ENCODE peak calls at places on chromosomes 11 and 22, in nine cellular contexts. One of them, this sample, is unnamed.

GRCh38 chr11:128707671-128708070 is 13.8 kb downstream of the FLI1 start:
- DNase-seq in H54: no peak
- DNase-seq in stimulated activated CD4-positive, alpha-beta T cell treated with anti-CD3 and anti-CD28 coated beads, Interleukin-2, amount 100 ng/mL, for 48 hours: no peak
- DNase-seq in activated T-cell treated with anti-CD3 and anti-CD28 coated beads for 48 hours: no peak
- DNase-seq in HL-60: no peak
- DNase-seq in T-helper 2 cell: no peak
- DNase-seq in GM20000: no peak
- DNase-seq in cardiac fibroblast: peak; percentile 80
- DNase-seq in NCI-H2029: no peak
- DNase-seq in this sample: no peak

GRCh38 chr22:19499236-19499879 is 19.6 kb downstream of the CDC45 start:
- DNase-seq in T-helper 2 cell: no peak
- DNase-seq in activated T-cell treated with anti-CD3 and anti-CD28 coated beads for 48 hours: no peak
- DNase-seq in HL-60: no peak
- DNase-seq in GM20000: no peak
- DNase-seq in H54: no peak
- DNase-seq in cardiac fibroblast: no peak
- DNase-seq in NCI-H2029: no peak
- DNase-seq in stimulated activated CD4-positive, alpha-beta T cell treated with anti-CD3 and anti-CD28 coated beads, Interleukin-2, amount 100 ng/mL, for 48 hours: no peak
- DNase-seq in this sample: no peak

GRCh38 chr11:118659314-118659939 is 20.0 kb downstream of the TREH start:
- DNase-seq in activated T-cell treated with anti-CD3 and anti-CD28 coated beads for 48 hours: peak; percentile 91
- DNase-seq in GM20000: peak; percentile 89
- DNase-seq in stimulated activated CD4-positive, alpha-beta T cell treated with anti-CD3 and anti-CD28 coated beads, Interleukin-2, amount 100 ng/mL, for 48 hours: peak; percentile 95
- DNase-seq in HL-60: peak; percentile 84
- DNase-seq in cardiac fibroblast: peak; percentile 81
- DNase-seq in H54: peak; percentile 73
- DNase-seq in T-helper 2 cell: peak; percentile 65
- DNase-seq in NCI-H2029: peak; percentile 78
- DNase-seq in this sample: peak; percentile 92

GRCh38 chr11:65588199-65589054 is 7.2 kb downstream of the KCNK7 start:
- DNase-seq in HL-60: peak; percentile 84
- DNase-seq in stimulated activated CD4-positive, alpha-beta T cell treated with anti-CD3 and anti-CD28 coated beads, Interleukin-2, amount 100 ng/mL, for 48 hours: peak; percentile 71
- DNase-seq in T-helper 2 cell: peak; percentile 42
- DNase-seq in NCI-H2029: no peak
- DNase-seq in cardiac fibroblast: peak; percentile 62
- DNase-seq in H54: peak; percentile 85
- DNase-seq in activated T-cell treated with anti-CD3 and anti-CD28 coated beads for 48 hours: peak; percentile 72
- DNase-seq in GM20000: peak; percentile 97
- DNase-seq in this sample: peak; percentile 82

GRCh38 chr11:12114487-12115033 is 4.2 kb downstream of the MICAL2 start:
- DNase-seq in T-helper 2 cell: no peak
- DNase-seq in GM20000: no peak
- DNase-seq in H54: no peak
- DNase-seq in HL-60: no peak
- DNase-seq in stimulated activated CD4-positive, alpha-beta T cell treated with anti-CD3 and anti-CD28 coated beads, Interleukin-2, amount 100 ng/mL, for 48 hours: no peak
- DNase-seq in NCI-H2029: no peak
- DNase-seq in cardiac fibroblast: peak; percentile 68
- DNase-seq in activated T-cell treated with anti-CD3 and anti-CD28 coated beads for 48 hours: no peak
- DNase-seq in this sample: no peak

GRCh38 chr11:27933992-27934829 is 173.7 kb downstream of the KIF18A start:
- DNase-seq in cardiac fibroblast: peak; percentile 90
- DNase-seq in GM20000: no peak
- DNase-seq in H54: peak; percentile 54
- DNase-seq in stimulated activated CD4-positive, alpha-beta T cell treated with anti-CD3 and anti-CD28 coated beads, Interleukin-2, amount 100 ng/mL, for 48 hours: no peak
- DNase-seq in NCI-H2029: no peak
- DNase-seq in T-helper 2 cell: no peak
- DNase-seq in activated T-cell treated with anti-CD3 and anti-CD28 coated beads for 48 hours: no peak
- DNase-seq in HL-60: no peak
- DNase-seq in this sample: no peak

GRCh38 chr22:40107756-40108437 is 69.8 kb upstream of the TNRC6B start:
- DNase-seq in H54: peak; percentile 53
- DNase-seq in GM20000: no peak
- DNase-seq in cardiac fibroblast: peak; percentile 42
- DNase-seq in HL-60: no peak
- DNase-seq in activated T-cell treated with anti-CD3 and anti-CD28 coated beads for 48 hours: peak; percentile 30
- DNase-seq in stimulated activated CD4-positive, alpha-beta T cell treated with anti-CD3 and anti-CD28 coated beads, Interleukin-2, amount 100 ng/mL, for 48 hours: peak; percentile 17
- DNase-seq in T-helper 2 cell: no peak
- DNase-seq in NCI-H2029: peak; percentile 4
- DNase-seq in this sample: peak; percentile 15

GRCh38 chr22:44735518-44736428 is 16.6 kb upstream of the ARHGAP8 start:
- DNase-seq in T-helper 2 cell: peak; percentile 79
- DNase-seq in GM20000: peak; percentile 92
- DNase-seq in stimulated activated CD4-positive, alpha-beta T cell treated with anti-CD3 and anti-CD28 coated beads, Interleukin-2, amount 100 ng/mL, for 48 hours: peak; percentile 84
- DNase-seq in NCI-H2029: no peak
- DNase-seq in H54: peak; percentile 64
- DNase-seq in cardiac fibroblast: peak; percentile 56
- DNase-seq in activated T-cell treated with anti-CD3 and anti-CD28 coated beads for 48 hours: peak; percentile 74
- DNase-seq in HL-60: peak; percentile 60
- DNase-seq in this sample: peak; percentile 84

GRCh38 chr22:31748490-31748889 is 1.4 kb downstream of the PRR14L start:
- DNase-seq in HL-60: no peak
- DNase-seq in cardiac fibroblast: no peak
- DNase-seq in activated T-cell treated with anti-CD3 and anti-CD28 coated beads for 48 hours: no peak
- DNase-seq in NCI-H2029: no peak
- DNase-seq in T-helper 2 cell: no peak
- DNase-seq in GM20000: no peak
- DNase-seq in H54: no peak
- DNase-seq in stimulated activated CD4-positive, alpha-beta T cell treated with anti-CD3 and anti-CD28 coated beads, Interleukin-2, amount 100 ng/mL, for 48 hours: no peak
- DNase-seq in this sample: no peak

GRCh38 chr11:65879622-65880021 is at the start of gene CTSW:
- DNase-seq in NCI-H2029: no peak
- DNase-seq in GM20000: no peak
- DNase-seq in T-helper 2 cell: no peak
- DNase-seq in activated T-cell treated with anti-CD3 and anti-CD28 coated beads for 48 hours: no peak
- DNase-seq in cardiac fibroblast: no peak
- DNase-seq in H54: no peak
- DNase-seq in stimulated activated CD4-positive, alpha-beta T cell treated with anti-CD3 and anti-CD28 coated beads, Interleukin-2, amount 100 ng/mL, for 48 hours: no peak
- DNase-seq in HL-60: no peak
- DNase-seq in this sample: no peak

GRCh38 chr22:41713004-41713403 is 13.7 kb downstream of the MEI1 start:
- DNase-seq in cardiac fibroblast: no peak
- DNase-seq in HL-60: no peak
- DNase-seq in H54: no peak
- DNase-seq in NCI-H2029: no peak
- DNase-seq in stimulated activated CD4-positive, alpha-beta T cell treated with anti-CD3 and anti-CD28 coated beads, Interleukin-2, amount 100 ng/mL, for 48 hours: no peak
- DNase-seq in GM20000: no peak
- DNase-seq in T-helper 2 cell: no peak
- DNase-seq in activated T-cell treated with anti-CD3 and anti-CD28 coated beads for 48 hours: no peak
- DNase-seq in this sample: no peak

GRCh38 chr11:12813371-12814225 is 139.4 kb downstream of the TEAD1 start:
- DNase-seq in T-helper 2 cell: no peak
- DNase-seq in stimulated activated CD4-positive, alpha-beta T cell treated with anti-CD3 and anti-CD28 coated beads, Interleukin-2, amount 100 ng/mL, for 48 hours: no peak
- DNase-seq in NCI-H2029: no peak
- DNase-seq in H54: peak; percentile 64
- DNase-seq in HL-60: no peak
- DNase-seq in activated T-cell treated with anti-CD3 and anti-CD28 coated beads for 48 hours: no peak
- DNase-seq in GM20000: no peak
- DNase-seq in cardiac fibroblast: peak; percentile 88
- DNase-seq in this sample: no peak

GRCh38 chr11:128361451-128362020 is 225.8 kb downstream of the ETS1 start:
- DNase-seq in HL-60: no peak
- DNase-seq in NCI-H2029: peak; percentile 79
- DNase-seq in H54: no peak
- DNase-seq in T-helper 2 cell: no peak
- DNase-seq in stimulated activated CD4-positive, alpha-beta T cell treated with anti-CD3 and anti-CD28 coated beads, Interleukin-2, amount 100 ng/mL, for 48 hours: no peak
- DNase-seq in cardiac fibroblast: peak; percentile 54
- DNase-seq in GM20000: no peak
- DNase-seq in activated T-cell treated with anti-CD3 and anti-CD28 coated beads for 48 hours: no peak
- DNase-seq in this sample: no peak

GRCh38 chr22:25334091-25334490 is 114.7 kb downstream of the CRYBB2 start:
- DNase-seq in NCI-H2029: peak; percentile 53
- DNase-seq in stimulated activated CD4-positive, alpha-beta T cell treated with anti-CD3 and anti-CD28 coated beads, Interleukin-2, amount 100 ng/mL, for 48 hours: peak; percentile 61
- DNase-seq in GM20000: peak; percentile 54
- DNase-seq in cardiac fibroblast: peak; percentile 39
- DNase-seq in T-helper 2 cell: no peak
- DNase-seq in HL-60: peak; percentile 94
- DNase-seq in activated T-cell treated with anti-CD3 and anti-CD28 coated beads for 48 hours: peak; percentile 61
- DNase-seq in H54: no peak
- DNase-seq in this sample: peak; percentile 47

GRCh38 chr22:49963647-49964026 is 3.1 kb downstream of the PIM3 start:
- DNase-seq in stimulated activated CD4-positive, alpha-beta T cell treated with anti-CD3 and anti-CD28 coated beads, Interleukin-2, amount 100 ng/mL, for 48 hours: no peak
- DNase-seq in activated T-cell treated with anti-CD3 and anti-CD28 coated beads for 48 hours: no peak
- DNase-seq in H54: no peak
- DNase-seq in GM20000: no peak
- DNase-seq in cardiac fibroblast: no peak
- DNase-seq in HL-60: no peak
- DNase-seq in NCI-H2029: no peak
- DNase-seq in T-helper 2 cell: no peak
- DNase-seq in this sample: no peak

GRCh38 chr22:41876275-41876674 is 38.6 kb downstream of the SHISA8 start:
- DNase-seq in H54: no peak
- DNase-seq in GM20000: no peak
- DNase-seq in activated T-cell treated with anti-CD3 and anti-CD28 coated beads for 48 hours: no peak
- DNase-seq in NCI-H2029: no peak
- DNase-seq in cardiac fibroblast: no peak
- DNase-seq in T-helper 2 cell: no peak
- DNase-seq in HL-60: no peak
- DNase-seq in stimulated activated CD4-positive, alpha-beta T cell treated with anti-CD3 and anti-CD28 coated beads, Interleukin-2, amount 100 ng/mL, for 48 hours: no peak
- DNase-seq in this sample: no peak

GRCh38 chr11:130418756-130419155 is 9.7 kb downstream of the ADAMTS8 start:
- DNase-seq in stimulated activated CD4-positive, alpha-beta T cell treated with anti-CD3 and anti-CD28 coated beads, Interleukin-2, amount 100 ng/mL, for 48 hours: no peak
- DNase-seq in cardiac fibroblast: no peak
- DNase-seq in GM20000: no peak
- DNase-seq in T-helper 2 cell: no peak
- DNase-seq in HL-60: no peak
- DNase-seq in H54: no peak
- DNase-seq in activated T-cell treated with anti-CD3 and anti-CD28 coated beads for 48 hours: no peak
- DNase-seq in NCI-H2029: no peak
- DNase-seq in this sample: no peak

GRCh38 chr11:62143727-62144126 is 19.9 kb downstream of the INCENP start:
- DNase-seq in T-helper 2 cell: no peak
- DNase-seq in stimulated activated CD4-positive, alpha-beta T cell treated with anti-CD3 and anti-CD28 coated beads, Interleukin-2, amount 100 ng/mL, for 48 hours: no peak
- DNase-seq in GM20000: no peak
- DNase-seq in NCI-H2029: no peak
- DNase-seq in HL-60: no peak
- DNase-seq in H54: no peak
- DNase-seq in activated T-cell treated with anti-CD3 and anti-CD28 coated beads for 48 hours: no peak
- DNase-seq in cardiac fibroblast: no peak
- DNase-seq in this sample: no peak

GRCh38 chr11:72740562-72741428 is 11.4 kb downstream of the ARAP1 start:
- DNase-seq in GM20000: no peak
- DNase-seq in activated T-cell treated with anti-CD3 and anti-CD28 coated beads for 48 hours: no peak
- DNase-seq in stimulated activated CD4-positive, alpha-beta T cell treated with anti-CD3 and anti-CD28 coated beads, Interleukin-2, amount 100 ng/mL, for 48 hours: no peak
- DNase-seq in cardiac fibroblast: no peak
- DNase-seq in NCI-H2029: no peak
- DNase-seq in H54: no peak
- DNase-seq in T-helper 2 cell: no peak
- DNase-seq in HL-60: no peak
- DNase-seq in this sample: no peak

GRCh38 chr11:2517016-2517385 is 72.2 kb downstream of the KCNQ1 start:
- DNase-seq in T-helper 2 cell: no peak
- DNase-seq in cardiac fibroblast: no peak
- DNase-seq in stimulated activated CD4-positive, alpha-beta T cell treated with anti-CD3 and anti-CD28 coated beads, Interleukin-2, amount 100 ng/mL, for 48 hours: no peak
- DNase-seq in H54: no peak
- DNase-seq in GM20000: no peak
- DNase-seq in activated T-cell treated with anti-CD3 and anti-CD28 coated beads for 48 hours: no peak
- DNase-seq in HL-60: no peak
- DNase-seq in NCI-H2029: no peak
- DNase-seq in this sample: no peak

GRCh38 chr22:46094676-46095075 is 55.6 kb upstream of the PPARA start:
- DNase-seq in activated T-cell treated with anti-CD3 and anti-CD28 coated beads for 48 hours: no peak
- DNase-seq in H54: no peak
- DNase-seq in GM20000: no peak
- DNase-seq in T-helper 2 cell: no peak
- DNase-seq in cardiac fibroblast: no peak
- DNase-seq in HL-60: no peak
- DNase-seq in NCI-H2029: no peak
- DNase-seq in stimulated activated CD4-positive, alpha-beta T cell treated with anti-CD3 and anti-CD28 coated beads, Interleukin-2, amount 100 ng/mL, for 48 hours: no peak
- DNase-seq in this sample: no peak

GRCh38 chr22:43921361-43921760 is 2.2 kb upstream of the PNPLA3 start:
- DNase-seq in cardiac fibroblast: peak; percentile 75
- DNase-seq in HL-60: no peak
- DNase-seq in NCI-H2029: no peak
- DNase-seq in GM20000: no peak
- DNase-seq in stimulated activated CD4-positive, alpha-beta T cell treated with anti-CD3 and anti-CD28 coated beads, Interleukin-2, amount 100 ng/mL, for 48 hours: no peak
- DNase-seq in activated T-cell treated with anti-CD3 and anti-CD28 coated beads for 48 hours: no peak
- DNase-seq in T-helper 2 cell: no peak
- DNase-seq in H54: peak; percentile 61
- DNase-seq in this sample: no peak

GRCh38 chr11:75733346-75734107 is 15.9 kb downstream of the MOGAT2 start:
- DNase-seq in T-helper 2 cell: no peak
- DNase-seq in stimulated activated CD4-positive, alpha-beta T cell treated with anti-CD3 and anti-CD28 coated beads, Interleukin-2, amount 100 ng/mL, for 48 hours: no peak
- DNase-seq in cardiac fibroblast: no peak
- DNase-seq in NCI-H2029: peak; percentile 91
- DNase-seq in HL-60: no peak
- DNase-seq in activated T-cell treated with anti-CD3 and anti-CD28 coated beads for 48 hours: no peak
- DNase-seq in GM20000: no peak
- DNase-seq in H54: no peak
- DNase-seq in this sample: no peak

GRCh38 chr22:18032455-18033101 is 8.2 kb upstream of the MICAL3 start:
- DNase-seq in cardiac fibroblast: peak; percentile 91
- DNase-seq in T-helper 2 cell: no peak
- DNase-seq in H54: no peak
- DNase-seq in activated T-cell treated with anti-CD3 and anti-CD28 coated beads for 48 hours: no peak
- DNase-seq in HL-60: no peak
- DNase-seq in stimulated activated CD4-positive, alpha-beta T cell treated with anti-CD3 and anti-CD28 coated beads, Interleukin-2, amount 100 ng/mL, for 48 hours: no peak
- DNase-seq in GM20000: no peak
- DNase-seq in NCI-H2029: no peak
- DNase-seq in this sample: no peak

GRCh38 chr11:2437516-2437915 is 6.8 kb downstream of the TRPM5 start:
- DNase-seq in H54: no peak
- DNase-seq in stimulated activated CD4-positive, alpha-beta T cell treated with anti-CD3 and anti-CD28 coated beads, Interleukin-2, amount 100 ng/mL, for 48 hours: no peak
- DNase-seq in NCI-H2029: no peak
- DNase-seq in GM20000: no peak
- DNase-seq in T-helper 2 cell: no peak
- DNase-seq in HL-60: no peak
- DNase-seq in activated T-cell treated with anti-CD3 and anti-CD28 coated beads for 48 hours: no peak
- DNase-seq in cardiac fibroblast: no peak
- DNase-seq in this sample: no peak

GRCh38 chr11:12005476-12005875 is 3.0 kb downstream of the DKK3 start:
- DNase-seq in stimulated activated CD4-positive, alpha-beta T cell treated with anti-CD3 and anti-CD28 coated beads, Interleukin-2, amount 100 ng/mL, for 48 hours: no peak
- DNase-seq in H54: no peak
- DNase-seq in T-helper 2 cell: no peak
- DNase-seq in activated T-cell treated with anti-CD3 and anti-CD28 coated beads for 48 hours: no peak
- DNase-seq in cardiac fibroblast: peak; percentile 91
- DNase-seq in HL-60: no peak
- DNase-seq in GM20000: no peak
- DNase-seq in NCI-H2029: no peak
- DNase-seq in this sample: no peak

GRCh38 chr11:73331138-73331916 is 23.3 kb downstream of the ARHGEF17 start:
- DNase-seq in NCI-H2029: no peak
- DNase-seq in HL-60: no peak
- DNase-seq in T-helper 2 cell: no peak
- DNase-seq in GM20000: no peak
- DNase-seq in H54: no peak
- DNase-seq in cardiac fibroblast: no peak
- DNase-seq in activated T-cell treated with anti-CD3 and anti-CD28 coated beads for 48 hours: no peak
- DNase-seq in stimulated activated CD4-positive, alpha-beta T cell treated with anti-CD3 and anti-CD28 coated beads, Interleukin-2, amount 100 ng/mL, for 48 hours: no peak
- DNase-seq in this sample: no peak

GRCh38 chr22:22032099-22032905 is 49.7 kb upstream of the TOP3B start:
- DNase-seq in HL-60: no peak
- DNase-seq in stimulated activated CD4-positive, alpha-beta T cell treated with anti-CD3 and anti-CD28 coated beads, Interleukin-2, amount 100 ng/mL, for 48 hours: no peak
- DNase-seq in GM20000: no peak
- DNase-seq in H54: no peak
- DNase-seq in cardiac fibroblast: no peak
- DNase-seq in activated T-cell treated with anti-CD3 and anti-CD28 coated beads for 48 hours: no peak
- DNase-seq in T-helper 2 cell: no peak
- DNase-seq in NCI-H2029: no peak
- DNase-seq in this sample: no peak

GRCh38 chr22:45154383-45154782 is 9.3 kb upstream of the NUP50 start:
- DNase-seq in T-helper 2 cell: no peak
- DNase-seq in NCI-H2029: no peak
- DNase-seq in stimulated activated CD4-positive, alpha-beta T cell treated with anti-CD3 and anti-CD28 coated beads, Interleukin-2, amount 100 ng/mL, for 48 hours: no peak
- DNase-seq in GM20000: no peak
- DNase-seq in HL-60: no peak
- DNase-seq in H54: no peak
- DNase-seq in cardiac fibroblast: peak; percentile 59
- DNase-seq in activated T-cell treated with anti-CD3 and anti-CD28 coated beads for 48 hours: no peak
- DNase-seq in this sample: no peak

GRCh38 chr11:30489513-30489912 is 96.6 kb downstream of the MPPED2 start:
- DNase-seq in T-helper 2 cell: no peak
- DNase-seq in stimulated activated CD4-positive, alpha-beta T cell treated with anti-CD3 and anti-CD28 coated beads, Interleukin-2, amount 100 ng/mL, for 48 hours: no peak
- DNase-seq in activated T-cell treated with anti-CD3 and anti-CD28 coated beads for 48 hours: no peak
- DNase-seq in HL-60: no peak
- DNase-seq in NCI-H2029: no peak
- DNase-seq in H54: no peak
- DNase-seq in cardiac fibroblast: no peak
- DNase-seq in GM20000: no peak
- DNase-seq in this sample: no peak

GRCh38 chr11:69261116-69261515 is 32.8 kb upstream of the MYEOV start:
- DNase-seq in cardiac fibroblast: no peak
- DNase-seq in H54: no peak
- DNase-seq in stimulated activated CD4-positive, alpha-beta T cell treated with anti-CD3 and anti-CD28 coated beads, Interleukin-2, amount 100 ng/mL, for 48 hours: no peak
- DNase-seq in T-helper 2 cell: no peak
- DNase-seq in NCI-H2029: no peak
- DNase-seq in GM20000: no peak
- DNase-seq in activated T-cell treated with anti-CD3 and anti-CD28 coated beads for 48 hours: no peak
- DNase-seq in HL-60: no peak
- DNase-seq in this sample: no peak

This sample was measured in stimulated activated naive CD8-positive, alpha-beta T cell treated with anti-CD3 and anti-CD28 coated beads, Interleukin-15, amount 100 ng/mL, for 72 hours.